ENCODE peak calls at places on chromosomes 5 and 9, in eight cellular contexts. O is HCEC 1CT; X is stimulated activated CD4-positive, alpha-beta T cell treated with anti-CD3 and anti-CD28 coated beads, Interleukin-1b, Interleukin-23, amount 100 ng/mL, for 24 hours; E is lower leg skin; M is body of pancreas; D is GM19239; N is heart left ventricle; T is dorsolateral prefrontal cortex. B is an unnamed sample.

GRCh38 chr5:43425965-43426364 is 13.8 kb upstream of the CCL28 start:
- DNase-seq in O (peak), X (no peak), E (no peak), M (no peak), D (no peak), N (no peak), T (no peak), B (no peak)

GRCh38 chr5:177426566-177427210 is at the start of gene GRK6:
- DNase-seq in O (no peak), X (no peak), E (peak), M (peak), D (no peak), N (peak), T (no peak), B (no peak)

GRCh38 chr5:118042076-118042475 is 946.3 kb downstream of the DTWD2 start:
- DNase-seq in O (no peak), X (no peak), E (no peak), M (no peak), D (no peak), N (no peak), T (no peak), B (no peak)

GRCh38 chr5:77282337-77283027 is 72.0 kb downstream of the PDE8B start:
- DNase-seq in O (peak), X (no peak), E (no peak), M (peak), D (no peak), N (no peak), T (no peak), B (no peak)

GRCh38 chr5:28850320-28850921 is 1812.0 kb upstream of the CDH9 start:
- DNase-seq in O (no peak), X (no peak), E (no peak), M (no peak), D (no peak), N (no peak), T (no peak), B (no peak)

GRCh38 chr9:89912605-89912953 is 307.8 kb downstream of the GADD45G start:
- DNase-seq in O (no peak), X (no peak), E (no peak), M (no peak), D (no peak), N (no peak), T (no peak), B (no peak)

GRCh38 chr9:134637241-134637640 is 4.4 kb upstream of the COL5A1 start:
- DNase-seq in O (no peak), X (no peak), E (peak), M (no peak), D (no peak), N (no peak), T (no peak), B (no peak)

GRCh38 chr9:33159058-33159759 is 7.9 kb downstream of the B4GALT1 start:
- DNase-seq in O (peak), X (no peak), E (peak), M (peak), D (no peak), N (peak), T (no peak), B (peak)

GRCh38 chr5:15717002-15717401 is 217.0 kb downstream of the FBXL7 start:
- DNase-seq in O (peak), X (no peak), E (no peak), M (no peak), D (no peak), N (no peak), T (no peak), B (no peak)

GRCh38 chr5:176612855-176613254 is 2.9 kb upstream of the GPRIN1 start:
- DNase-seq in O (no peak), X (no peak), E (no peak), M (no peak), D (no peak), N (no peak), T (no peak), B (no peak)

B was measured in SIG-M5.